ENCODE peak calls at places on chromosomes 1 and 21, in ten cellular contexts. E is esophagus muscularis mucosa, I is sigmoid colon, H is ovary, O is body of pancreas, G is heart left ventricle, A is transverse colon, K is lower leg skin, T is thyroid gland, B is prostate gland. S is an unnamed sample.
A peak's percentile ranks its signal among the peaks of the same experiment; 100 is the strongest.

GRCh38 chr1:228032041-228032440 is 25.2 kb downstream of the WNT3A start:
- DNase-seq in E (no peak), I (no peak), H (no peak), O (no peak), G (no peak), A (no peak), K (no peak), T (no peak), B (no peak), S (no peak)

GRCh38 chr21:45109831-45110492 is 35.6 kb downstream of the ADARB1 start:
- DNase-seq in E (no peak), I (no peak), H (no peak), O (no peak), G (no peak), A (peak; percentile 52), K (no peak), T (no peak), B (no peak), S (no peak)

GRCh38 chr1:29519733-29520132 is 283.4 kb downstream of the PTPRU start:
- DNase-seq in E (peak; percentile 79), I (peak; percentile 39), H (no peak), O (no peak), G (no peak), A (no peak), K (peak; percentile 48), T (no peak), B (no peak), S (no peak)

GRCh38 chr1:75135829-75136142 is 1.6 kb downstream of the LHX8 start:
- DNase-seq in E (no peak), I (no peak), H (no peak), O (no peak), G (no peak), A (no peak), K (no peak), T (no peak), B (no peak), S (no peak)

GRCh38 chr1:94661431-94661830 is 119.9 kb upstream of the F3 start:
- DNase-seq in E (no peak), I (no peak), H (no peak), O (no peak), G (no peak), A (no peak), K (no peak), T (no peak), B (no peak), S (no peak)

GRCh38 chr1:203742446-203742845 is 22.5 kb upstream of the LAX1 start:
- DNase-seq in E (no peak), I (no peak), H (no peak), O (no peak), G (no peak), A (no peak), K (no peak), T (no peak), B (no peak), S (no peak)

GRCh38 chr1:96416111-96416595 is 305.4 kb upstream of the PTBP2 start:
- DNase-seq in E (no peak), I (peak; percentile 72), H (no peak), O (no peak), G (peak; percentile 71), A (peak; percentile 9), K (peak; percentile 89), T (no peak), B (no peak), S (peak; percentile 26)

GRCh38 chr1:204478921-204479320 is 15.7 kb downstream of the PIK3C2B start:
- DNase-seq in E (no peak), I (no peak), H (no peak), O (no peak), G (no peak), A (no peak), K (no peak), T (no peak), B (no peak), S (no peak)

GRCh38 chr1:205069371-205070125 is 14.7 kb downstream of the TMEM81 start:
- DNase-seq in E (no peak), I (peak; percentile 62), H (no peak), O (no peak), G (no peak), A (no peak), K (peak; percentile 83), T (no peak), B (no peak), S (no peak)

DNA sequence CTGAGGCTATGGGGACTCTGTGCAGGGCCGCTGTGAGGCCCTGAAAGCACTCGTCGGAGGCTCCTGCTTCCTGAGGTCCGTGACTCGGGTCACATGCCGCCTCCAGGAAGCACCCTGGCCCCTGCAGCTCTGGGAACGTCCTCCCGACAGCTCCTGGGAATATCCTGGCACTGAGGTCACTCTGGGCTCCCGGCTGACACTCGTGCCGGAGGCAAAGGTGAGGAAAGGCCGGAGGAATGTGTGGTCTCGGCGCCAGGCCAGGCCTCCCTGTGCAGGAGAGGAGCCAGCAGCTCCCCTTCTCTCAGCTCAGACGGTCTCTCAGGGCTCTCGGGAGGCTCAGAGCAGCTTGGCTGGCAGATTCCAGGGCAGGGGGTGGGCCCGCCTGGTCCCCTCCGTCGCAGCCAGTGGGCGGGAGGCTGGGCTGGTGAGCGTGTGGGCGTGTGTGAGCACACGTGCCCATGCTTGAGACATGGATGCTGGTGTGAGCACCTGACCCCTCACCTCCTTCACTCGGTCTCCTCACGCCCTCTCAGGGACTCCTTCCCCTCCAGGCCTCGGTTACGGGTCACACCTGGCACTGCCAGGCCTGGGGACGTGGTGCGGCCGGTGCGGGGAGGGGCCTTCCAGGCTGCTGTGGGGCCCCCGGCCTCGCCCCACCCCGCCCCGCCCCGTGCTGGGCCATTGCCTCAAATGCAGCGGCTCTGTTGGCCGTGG is 5.5 kb upstream of the RNF223 start:
- DNase-seq in E (no peak), I (peak; percentile 81), H (peak; percentile 64), O (peak; percentile 92), G (peak; percentile 59), A (peak; percentile 70), K (peak; percentile 90), T (peak; percentile 94), B (no peak), S (peak; percentile 92)
- TF ChIP-seq POLR2A in E (no peak), I (no peak), H (no peak), O (peak; percentile 35), G (no peak), A (no peak), K (no peak), T (no peak), B (peak; percentile 24), S (no peak)

GRCh38 chr1:45550401-45551305 is at the start of gene AKR1A1:
- DNase-seq in E (peak; percentile 96), I (peak; percentile 91), H (peak; percentile 90), O (peak; percentile 92), G (peak; percentile 90), A (peak; percentile 92), K (peak; percentile 97), T (peak; percentile 93), B (peak; percentile 84), S (peak; percentile 82)
- TF ChIP-seq POLR2A in E (no peak), I (no peak), H (peak; percentile 63), O (peak; percentile 66), G (no peak), A (peak; percentile 77), K (no peak), T (no peak), B (peak; percentile 40), S (peak; percentile 73)

DNA sequence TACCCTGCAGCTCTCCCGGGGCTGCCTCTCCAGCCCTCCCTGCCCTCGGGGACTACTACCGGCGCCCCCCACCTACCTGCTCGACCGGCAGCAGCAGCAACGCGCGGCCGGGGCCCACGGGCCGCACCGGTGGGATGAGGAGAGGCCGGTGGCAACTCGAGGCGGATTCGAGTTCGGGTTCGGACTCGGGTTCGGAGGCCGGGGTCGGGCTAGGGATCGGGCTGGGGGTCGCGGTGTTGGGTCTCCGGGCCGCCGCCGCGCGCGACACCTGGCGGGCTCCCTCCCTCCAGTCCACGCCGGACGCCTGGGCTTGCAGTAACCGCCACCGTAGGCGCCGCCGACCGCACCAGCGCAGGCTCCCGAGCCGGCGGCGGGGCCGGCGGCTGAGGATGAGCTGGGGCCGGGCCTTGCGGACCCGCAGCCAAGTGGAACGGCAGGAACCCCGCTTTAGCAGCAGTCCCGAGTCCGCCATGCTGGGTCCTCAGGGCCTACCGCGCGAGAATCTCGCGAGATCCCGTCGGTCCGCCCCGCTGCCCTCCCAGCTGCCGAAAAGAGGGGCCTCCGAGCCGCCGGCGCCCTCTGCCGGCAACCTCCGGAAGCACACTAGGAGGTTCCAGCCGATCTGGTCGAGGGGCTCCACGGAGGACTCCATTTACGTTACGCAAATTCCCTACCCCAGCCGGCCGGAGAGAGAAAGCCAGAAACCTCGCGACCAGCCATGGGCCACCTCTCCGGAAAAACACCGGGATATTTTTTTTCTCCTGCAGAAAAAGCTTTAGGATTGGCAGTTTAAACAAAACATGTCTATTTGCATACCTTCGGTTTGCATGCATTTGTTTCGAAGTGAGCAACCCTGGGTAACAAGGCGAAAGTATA is at the start of gene NOL9:
- DNase-seq in E (peak; percentile 98), I (peak; percentile 96), H (peak; percentile 96), O (peak; percentile 94), G (peak; percentile 95), A (peak; percentile 96), K (peak; percentile 99), T (peak; percentile 93), B (peak; percentile 89), S (peak; percentile 84)
- TF ChIP-seq POLR2A in E (no peak), I (no peak), H (peak; percentile 36), O (peak; percentile 55), G (no peak), A (peak; percentile 26), K (no peak), T (no peak), B (peak; percentile 42), S (peak; percentile 56)

GRCh38 chr1:68958957-68959356 is 462.1 kb upstream of the DEPDC1 start:
- DNase-seq in E (no peak), I (no peak), H (no peak), O (no peak), G (no peak), A (no peak), K (no peak), T (no peak), B (no peak), S (no peak)

GRCh38 chr1:68955424-68955823 is 458.5 kb upstream of the DEPDC1 start:
- DNase-seq in E (no peak), I (no peak), H (no peak), O (no peak), G (no peak), A (no peak), K (no peak), T (no peak), B (peak; percentile 7), S (no peak)

GRCh38 chr1:68949999-68950398 is 453.1 kb upstream of the DEPDC1 start:
- DNase-seq in E (no peak), I (no peak), H (no peak), O (no peak), G (no peak), A (no peak), K (no peak), T (no peak), B (no peak), S (no peak)

GRCh38 chr1:68954841-68955240 is 458.0 kb upstream of the DEPDC1 start:
- DNase-seq in E (no peak), I (no peak), H (no peak), O (no peak), G (no peak), A (no peak), K (no peak), T (no peak), B (no peak), S (no peak)

DNA sequence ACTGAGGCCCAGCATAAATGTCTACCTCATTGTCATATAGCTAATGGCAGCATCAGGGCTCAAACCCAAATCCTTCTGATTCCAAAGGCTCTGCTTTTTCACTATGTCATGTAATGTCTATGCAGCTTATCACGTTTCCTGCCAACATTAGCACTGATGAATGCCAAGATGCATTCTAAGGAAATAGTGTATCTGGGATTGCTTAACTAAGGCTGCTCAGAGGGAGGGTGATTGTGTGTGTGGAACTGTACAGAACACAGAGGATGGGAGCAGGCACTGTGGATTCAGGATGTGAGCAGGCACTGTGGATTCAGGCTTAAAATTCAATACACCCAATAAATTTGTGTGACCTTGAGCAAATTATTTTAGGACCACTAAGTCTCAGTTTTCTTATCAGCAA is 456.4 kb upstream of the DEPDC1 start:
- DNase-seq in E (no peak), I (no peak), H (no peak), O (no peak), G (no peak), A (no peak), K (no peak), T (no peak), B (no peak), S (no peak)
- TF ChIP-seq POLR2A in E (no peak), I (no peak), H (no peak), O (no peak), G (no peak), A (no peak), K (no peak), T (no peak), B (no peak), S (no peak)